ENCODE peak calls at places on chromosomes 5 and 9, in eight cellular contexts. D is mesothelial cell of epicardium, Q is fibroblast of lung, R is endothelial cell, O is progenitor cell of endocrine pancreas, H is dorsolateral prefrontal cortex, B is nephron progenitor cell, G is AG09309. P is an unnamed sample.

GRCh38 chr5:78746990-78747389 is 98.4 kb upstream of the LHFPL2 start:
- DNase-seq in D (no peak), Q (no peak), R (no peak), O (no peak), H (no peak), B (peak; percentile 6), G (no peak), P (no peak)

GRCh38 chr9:37929441-37929895 is 25.5 kb upstream of the SLC25A51 start:
- DNase-seq in D (no peak), Q (peak; percentile 81), R (no peak), O (no peak), H (no peak), B (no peak), G (no peak), P (no peak)

GRCh38 chr9:18371621-18372020 is 102.3 kb upstream of the ADAMTSL1 start:
- DNase-seq in D (no peak), Q (no peak), R (no peak), O (no peak), H (no peak), B (no peak), G (no peak), P (no peak)

GRCh38 chr9:104907278-104907951 is 20.5 kb downstream of the ABCA1 start:
- DNase-seq in D (no peak), Q (peak; percentile 94), R (no peak), O (no peak), H (no peak), B (no peak), G (no peak), P (peak; percentile 64)

GRCh38 chr5:61641748-61642565 is 309.9 kb downstream of the ZSWIM6 start:
- DNase-seq in D (no peak), Q (no peak), R (no peak), O (no peak), H (no peak), B (no peak), G (no peak), P (no peak)

GRCh38 chr9:97313243-97313642 is 5.8 kb downstream of the CCDC180 start:
- DNase-seq in D (no peak), Q (no peak), R (no peak), O (no peak), H (no peak), B (no peak), G (no peak), P (no peak)

GRCh38 chr5:110588241-110588962 is 138.1 kb downstream of the TMEM232 start:
- DNase-seq in D (no peak), Q (no peak), R (no peak), O (no peak), H (no peak), B (no peak), G (no peak), P (no peak)

GRCh38 chr9:114487607-114488300 is 17.5 kb downstream of the WHRN start:
- DNase-seq in D (peak; percentile 62), Q (peak; percentile 51), R (peak; percentile 82), O (peak; percentile 53), H (no peak), B (peak; percentile 69), G (peak; percentile 21), P (peak; percentile 80)

GRCh38 chr5:104186100-104186499 is 623.5 kb upstream of the NUDT12 start:
- DNase-seq in D (no peak), Q (peak; percentile 62), R (no peak), O (no peak), H (no peak), B (peak; percentile 5), G (no peak), P (no peak)

GRCh38 chr5:123755587-123756324 is 243.8 kb downstream of the CSNK1G3 start:
- DNase-seq in D (no peak), Q (peak; percentile 92), R (no peak), O (no peak), H (no peak), B (no peak), G (no peak), P (no peak)

GRCh38 chr5:38448553-38449350 is 107.7 kb downstream of the LIFR start:
- DNase-seq in D (no peak), Q (no peak), R (no peak), O (no peak), H (no peak), B (no peak), G (no peak), P (no peak)

GRCh38 chr5:132283423-132284043 is 10.7 kb upstream of the SLC22A4 start:
- DNase-seq in D (no peak), Q (peak; percentile 60), R (no peak), O (no peak), H (no peak), B (no peak), G (no peak), P (no peak)

GRCh38 chr9:70127036-70127435 is 83.4 kb downstream of the MAMDC2 start:
- DNase-seq in D (no peak), Q (no peak), R (no peak), O (no peak), H (no peak), B (no peak), G (no peak), P (no peak)

GRCh38 chr5:14148890-14149671 is 5.9 kb downstream of the TRIO start:
- DNase-seq in D (no peak), Q (peak; percentile 25), R (no peak), O (no peak), H (no peak), B (no peak), G (no peak), P (no peak)

DNA sequence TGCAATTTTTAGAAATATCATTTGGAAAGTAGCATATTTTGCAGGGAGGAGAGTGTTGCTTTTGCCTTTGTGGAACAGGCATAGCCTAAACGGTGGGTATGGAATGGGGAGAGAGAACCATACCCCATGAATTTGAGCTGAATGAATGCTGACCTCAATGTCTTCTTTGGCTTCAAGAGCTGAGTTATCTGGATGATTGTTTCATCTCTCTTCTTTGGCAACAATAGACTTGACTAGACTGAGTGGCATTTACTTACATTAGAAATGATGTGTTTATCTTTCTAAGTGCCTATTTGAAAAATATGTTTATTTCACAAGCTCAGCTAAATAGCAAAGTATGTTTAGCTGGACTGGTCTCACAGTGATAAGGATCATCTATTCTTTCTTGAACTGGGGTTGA is 42.8 kb downstream of the SPEF2 start:
- DNase-seq in D (no peak), Q (no peak), R (no peak), O (no peak), H (no peak), B (no peak), G (no peak), P (no peak)
- TF ChIP-seq CTCF in D (no peak), Q (no peak), R (no peak), O (no peak), H (no peak), B (no peak), G (no peak), P (no peak)

GRCh38 chr5:138032572-138033274 is at the start of gene FAM13B:
- DNase-seq in D (peak; percentile 84), Q (peak; percentile 56), R (peak; percentile 79), O (peak; percentile 73), H (peak; percentile 70), B (peak; percentile 85), G (no peak), P (peak; percentile 93)
- TF ChIP-seq CTCF in D (no peak), Q (no peak), R (no peak), O (no peak), H (peak; percentile 48), B (no peak), G (no peak), P (no peak)

DNA sequence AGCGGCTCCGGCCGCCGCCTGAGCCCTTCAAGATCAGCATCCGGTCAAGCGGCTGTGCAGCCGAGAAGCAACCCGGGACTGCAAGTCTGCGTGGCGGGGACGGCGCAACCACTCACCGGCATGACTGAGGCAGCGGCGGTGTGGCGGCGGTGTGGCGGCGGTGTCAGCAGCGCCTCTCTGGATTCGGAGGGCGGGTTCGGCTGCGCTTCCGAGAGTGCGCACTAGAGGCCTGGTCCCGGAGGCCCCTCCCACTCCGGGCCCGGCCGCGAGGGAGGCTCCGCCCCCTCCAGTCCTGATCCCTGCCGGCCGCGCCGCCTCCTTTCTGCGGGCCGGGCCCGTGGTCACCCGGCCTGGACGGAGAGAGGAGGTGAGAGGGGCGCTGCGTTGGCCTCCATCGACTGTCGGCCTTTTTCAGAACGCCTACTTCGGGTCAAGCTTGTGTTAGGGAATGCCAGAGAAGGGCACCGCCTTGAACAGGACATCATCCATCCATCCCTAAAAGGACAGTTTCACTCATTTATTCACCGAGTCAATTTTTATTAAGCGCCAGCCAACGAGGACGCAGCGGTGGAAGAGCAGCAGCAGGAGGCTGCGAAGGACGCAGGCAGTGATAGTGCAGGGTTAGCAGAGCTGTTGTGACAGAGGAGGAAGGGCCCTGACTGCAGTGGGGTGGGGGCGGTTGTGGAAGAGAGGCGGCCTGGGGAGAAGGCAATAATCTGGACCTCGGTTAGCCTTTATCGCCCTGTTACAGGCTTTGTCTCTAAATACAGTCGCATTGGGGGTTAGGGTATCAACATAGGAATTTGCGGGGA is at the start of gene ATOX1:
- DNase-seq in D (peak; percentile 95), Q (peak; percentile 85), R (peak; percentile 96), O (peak; percentile 89), H (peak; percentile 91), B (peak; percentile 96), G (no peak), P (peak; percentile 99)
- TF ChIP-seq CTCF in D (no peak), Q (no peak), R (no peak), O (no peak), H (peak; percentile 69), B (no peak), G (no peak), P (no peak)

GRCh38 chr9:35070823-35071813 is 1.3 kb downstream of the VCP start:
- DNase-seq in D (no peak), Q (peak; percentile 52), R (no peak), O (no peak), H (no peak), B (no peak), G (no peak), P (peak; percentile 36)

GRCh38 chr9:35074141-35074540 is 1.7 kb upstream of the VCP start:
- DNase-seq in D (no peak), Q (no peak), R (no peak), O (no peak), H (no peak), B (no peak), G (no peak), P (no peak)

GRCh38 chr9:35073276-35073607 is 817 bp upstream of the VCP start:
- DNase-seq in D (no peak), Q (peak; percentile 17), R (no peak), O (no peak), H (no peak), B (no peak), G (no peak), P (no peak)

GRCh38 chr9:35071814-35072460 is 488 bp downstream of the VCP start:
- DNase-seq in D (peak; percentile 80), Q (peak; percentile 88), R (peak; percentile 93), O (peak; percentile 78), H (peak; percentile 70), B (peak; percentile 82), G (no peak), P (peak; percentile 92)

DNA sequence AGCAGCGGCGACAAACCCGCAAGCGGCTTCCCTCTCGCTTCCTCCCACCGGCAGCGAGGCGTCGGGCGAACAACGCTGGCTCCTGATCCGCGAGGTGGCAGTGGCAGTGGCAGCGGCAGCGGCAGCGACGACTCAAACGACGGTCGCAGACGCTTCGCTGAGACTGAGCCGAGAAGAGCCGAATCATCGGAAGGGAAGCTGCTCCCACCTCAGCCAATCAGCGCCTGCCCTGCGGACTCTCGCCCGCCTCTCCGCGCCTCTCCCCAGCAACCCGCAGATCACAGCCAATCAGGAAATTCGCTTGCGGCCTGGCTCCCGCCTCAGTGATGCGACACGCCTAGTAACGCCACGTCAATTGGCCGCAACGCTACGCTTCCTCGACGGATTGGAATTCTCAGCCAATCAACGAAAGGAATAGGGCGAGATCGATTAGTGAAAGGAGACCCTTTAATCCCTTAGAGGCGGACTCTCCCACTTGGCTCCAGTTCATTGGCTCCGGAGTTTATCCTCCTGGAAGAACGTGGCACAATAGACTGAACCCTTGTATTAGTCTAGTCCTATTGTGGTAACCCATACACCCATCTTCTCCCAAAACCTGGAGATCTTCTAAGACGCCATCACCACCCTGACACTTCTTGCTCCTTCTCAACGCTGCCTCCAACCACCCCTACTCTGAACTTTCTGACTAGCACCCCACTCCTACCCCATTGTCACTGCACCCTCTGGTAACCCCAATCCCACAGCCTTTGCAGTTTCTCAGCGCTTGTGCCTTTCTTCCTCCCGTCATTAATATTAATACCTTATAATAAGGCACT is at the start of gene VCP:
- DNase-seq in D (peak; percentile 98), Q (peak; percentile 99), R (peak; percentile 96), O (peak; percentile 97), H (peak; percentile 99), B (peak; percentile 96), G (peak; percentile 97), P (peak; percentile 100)
- TF ChIP-seq CTCF in D (no peak), Q (no peak), R (no peak), O (no peak), H (peak; percentile 19), B (no peak), G (no peak), P (no peak)

P was measured in RWPE1.